ENCODE peak calls at places on chromosomes 12 and 14, in nine cellular contexts. L is DND-41; X is CD4-positive, alpha-beta memory T cell; S is PC-9; I is CD8-positive, alpha-beta T cell; R is aorta; H is fibroblast of lung; Y is A673; V is mammary epithelial cell. P is an unnamed sample. For H3K4me1, the result is how much of the 10 kb centered on the place peaks cover.

GRCh38 chr12:7989827-7990491 is 42.6 kb upstream of the FOXJ2 start:
- DNase-seq in X (peak), I (peak), V (no peak), H (no peak), R (no peak), L (peak), Y (peak), S (peak), P (peak)

GRCh38 chr12:52720487-52720886 is 17.2 kb upstream of the KRT77 start:
- DNase-seq in H (no peak), Y (no peak), V (no peak), S (no peak), L (no peak), I (no peak), R (no peak), X (no peak), P (no peak)

GRCh38 chr14:99522457-99522891 is 41.3 kb downstream of the CCNK start:
- DNase-seq in L (no peak), Y (peak), S (no peak), R (no peak), H (peak), I (no peak), V (no peak), X (no peak), P (no peak)

GRCh38 chr12:51970904-51971646 is 19.6 kb downstream of the ACVR1B start:
- DNase-seq in L (no peak), H (peak), V (peak), S (no peak), I (peak), R (no peak), X (peak), Y (peak), P (peak)

GRCh38 chr14:72883963-72884362 is 9.9 kb downstream of the DPF3 start:
- DNase-seq in Y (no peak), R (no peak), H (no peak), X (no peak), S (no peak), L (no peak), V (no peak), I (no peak), P (no peak)

GRCh38 chr12:124386059-124386458 is 91.2 kb downstream of the RFLNA start:
- DNase-seq in V (no peak), R (no peak), Y (no peak), L (no peak), I (no peak), H (no peak), X (no peak), S (peak), P (no peak)

GRCh38 chr12:94648578-94648977 is 1.8 kb downstream of the TMCC3 start:
- DNase-seq in S (no peak), R (no peak), X (no peak), I (no peak), V (peak), L (no peak), Y (no peak), H (no peak), P (no peak)

GRCh38 chr14:102200690-102201368 is 61.1 kb downstream of the WDR20 start:
- DNase-seq in S (no peak), L (peak), R (no peak), Y (peak), H (no peak), I (no peak), V (no peak), X (peak), P (peak)

GRCh38 chr12:26940820-26941219 is 2.5 kb downstream of the FGFR1OP2 start:
- DNase-seq in H (peak), X (peak), I (peak), Y (no peak), L (peak), S (no peak), V (no peak), R (no peak), P (no peak)

GRCh38 chr14:64891173-64891838 is 11.6 kb upstream of the SPTB start:
- DNase-seq in R (no peak), Y (no peak), X (no peak), V (no peak), L (no peak), H (no peak), S (no peak), I (no peak), P (no peak)

GRCh38 chr12:113678222-113678621 is 206.6 kb upstream of the LHX5 start:
- DNase-seq in H (no peak), V (peak), Y (no peak), R (no peak), I (no peak), L (no peak), S (no peak), X (no peak), P (no peak)

GRCh38 chr14:24329736-24330135 is 5.1 kb downstream of the ADCY4 start:
- DNase-seq in L (no peak), R (peak), H (no peak), Y (no peak), I (peak), S (no peak), X (peak), V (no peak), P (no peak)

GRCh38 chr12:18467636-18468520 is 206.6 kb downstream of the PIK3C2G start:
- DNase-seq in S (no peak), Y (no peak), V (peak), L (no peak), X (no peak), I (no peak), R (no peak), H (no peak), P (no peak)

GRCh38 chr12:15996254-15996653 is 85.1 kb downstream of the DERA start:
- DNase-seq in L (no peak), Y (peak), X (no peak), S (no peak), H (peak), I (no peak), R (no peak), V (no peak), P (no peak)

GRCh38 chr14:94615823-94616570 is 3.8 kb downstream of the SERPINA3 start:
- DNase-seq in I (no peak), R (no peak), X (no peak), L (no peak), V (no peak), Y (no peak), H (no peak), S (no peak), P (no peak)

GRCh38 chr12:76037130-76038105 is 5.8 kb upstream of the PHLDA1 start:
- DNase-seq in V (peak), H (peak), L (peak), S (peak), Y (peak), I (peak), R (no peak), X (peak), P (peak)

GRCh38 chr14:74618078-74618952 is 6.3 kb upstream of the LTBP2 start:
- DNase-seq in V (peak), Y (peak), H (peak), S (peak), R (no peak), L (peak), X (peak), I (peak), P (peak)

GRCh38 chr12:267581-268482 is 5.2 kb upstream of the SLC6A13 start:
- DNase-seq in H (no peak), R (no peak), L (no peak), I (no peak), X (no peak), V (peak), S (no peak), Y (no peak), P (no peak)

GRCh38 chr12:19410211-19410610 is 29.1 kb upstream of the AEBP2 start:
- DNase-seq in H (no peak), R (no peak), L (no peak), Y (peak), V (no peak), S (no peak), I (no peak), X (no peak), P (no peak)

GRCh38 chr12:122963928-122964240 is 2.4 kb downstream of the ABCB9 start:
- DNase-seq in I (no peak), S (no peak), H (peak), X (no peak), Y (no peak), V (no peak), L (no peak), R (no peak), P (no peak)

GRCh38 chr14:22850944-22851790 is 14.8 kb downstream of the MMP14 start:
- DNase-seq in S (no peak), Y (no peak), L (no peak), V (peak), H (peak), R (peak), I (no peak), X (no peak), P (no peak)

GRCh38 chr12:14454098-14454907 is 88.8 kb downstream of the ATF7IP start:
- DNase-seq in H (peak), I (peak), V (peak), X (peak), L (peak), S (peak), R (no peak), Y (peak), P (peak)

GRCh38 chr12:109762071-109762672 is 48.5 kb downstream of the FAM222A start:
- DNase-seq in Y (no peak), I (peak), H (no peak), V (no peak), R (peak), X (no peak), S (no peak), L (no peak), P (no peak)

GRCh38 chr14:55062517-55063351 is 11.3 kb downstream of the MAPK1IP1L start:
- DNase-seq in I (no peak), R (no peak), V (no peak), X (no peak), L (no peak), S (no peak), H (no peak), Y (no peak), P (no peak)

GRCh38 chr14:90467501-90467900 is 70.7 kb downstream of the CALM1 start:
- DNase-seq in R (no peak), Y (no peak), I (no peak), L (no peak), H (no peak), S (no peak), V (no peak), X (no peak), P (no peak)

GRCh38 chr12:18443768-18444437 is 182.6 kb downstream of the PIK3C2G start:
- DNase-seq in L (no peak), Y (no peak), S (no peak), H (no peak), I (no peak), X (no peak), R (no peak), V (no peak), P (no peak)

GRCh38 chr12:54583726-54584125 is 4.7 kb downstream of the PPP1R1A start:
- DNase-seq in Y (no peak), R (no peak), I (no peak), V (no peak), L (no peak), X (no peak), S (no peak), H (no peak), P (no peak)

GRCh38 chr12:105539735-105540134 is 209.2 kb downstream of the C12orf75 start:
- DNase-seq in I (no peak), L (no peak), X (no peak), Y (no peak), H (no peak), V (no peak), R (no peak), S (no peak), P (no peak)

GRCh38 chr12:19223018-19223417 is 93.5 kb downstream of the PLEKHA5 start:
- DNase-seq in X (no peak), Y (peak), R (no peak), L (no peak), H (no peak), S (no peak), V (no peak), I (no peak), P (no peak)

GRCh38 chr14:65434216-65434850 is 21.8 kb downstream of the FUT8 start:
- DNase-seq in Y (no peak), V (no peak), S (no peak), L (peak), I (no peak), H (no peak), X (no peak), R (no peak), P (no peak)

GRCh38 chr12:1845010-1845409 is 24.6 kb downstream of the LRTM2 start:
- DNase-seq in L (no peak), I (no peak), V (no peak), Y (no peak), R (no peak), S (no peak), X (no peak), H (no peak), P (no peak)

GRCh38 chr12:109740694-109741245 is 27.1 kb downstream of the FAM222A start:
- DNase-seq in S (no peak), R (peak), X (no peak), I (no peak), Y (no peak), H (no peak), L (no peak), V (no peak), P (no peak)

GRCh38 chr14:61752626-61753025 is 9.6 kb upstream of the SNAPC1 start:
- DNase-seq in X (no peak), S (peak), I (no peak), H (no peak), L (no peak), Y (no peak), V (no peak), R (no peak), P (no peak)

GRCh38 chr12:75488553-75488952 is 8.0 kb downstream of the GLIPR1 start:
- DNase-seq in R (peak), V (peak), I (no peak), H (peak), L (peak), S (peak), Y (no peak), X (peak), P (no peak)

GRCh38 chr14:50055461-50056228 is 60.7 kb downstream of the VCPKMT start:
- DNase-seq in Y (no peak), H (no peak), V (no peak), X (no peak), L (no peak), S (no peak), R (no peak), I (no peak), P (no peak)

GRCh38 chr14:22721213-22721612 is 45.3 kb upstream of the OXA1L start:
- DNase-seq in H (no peak), S (no peak), X (no peak), L (no peak), V (no peak), R (no peak), I (no peak), Y (no peak), P (no peak)

GRCh38 chr14:103846569-103847438 is 571 bp downstream of the PPP1R13B start:
- DNase-seq in Y (no peak), V (peak), S (peak), L (no peak), R (peak), H (no peak), I (no peak), X (peak), P (peak)

GRCh38 chr14:92287987-92288386 is 35.0 kb upstream of the SLC24A4 start:
- DNase-seq in Y (no peak), L (no peak), H (no peak), I (no peak), R (no peak), S (no peak), X (no peak), V (no peak), P (no peak)

GRCh38 chr14:105034314-105035039 is 13.6 kb upstream of the CDCA4 start:
- DNase-seq in S (no peak), R (no peak), L (no peak), X (no peak), H (no peak), Y (no peak), V (no peak), I (no peak), P (no peak)

GRCh38 chr12:47207829-47208248 is 128.1 kb upstream of the AMIGO2 start:
- DNase-seq in S (no peak), H (no peak), X (peak), Y (no peak), V (no peak), R (no peak), L (peak), I (no peak), P (peak)
- H3K4me1 ChIP-seq in S (under half), H (under half), X (half or more), Y (under half), V (under half), R (under half), L (under half), I (half or more), P (half or more)

GRCh38 chr12:64889434-64890216 is 65.2 kb downstream of the TBC1D30 start:
- DNase-seq in Y (no peak), L (no peak), V (no peak), I (no peak), S (peak), R (no peak), X (no peak), H (no peak), P (no peak)

GRCh38 chr12:64884164-64884542 is 59.7 kb downstream of the TBC1D30 start:
- DNase-seq in S (no peak), H (no peak), R (no peak), X (no peak), L (no peak), Y (no peak), V (no peak), I (no peak), P (no peak)

GRCh38 chr12:64882687-64883086 is 58.2 kb downstream of the TBC1D30 start:
- DNase-seq in I (no peak), H (no peak), L (no peak), X (no peak), R (no peak), V (no peak), Y (no peak), S (no peak), P (no peak)

GRCh38 chr12:64883264-64884163 is 59.1 kb downstream of the TBC1D30 start:
- DNase-seq in I (no peak), R (no peak), L (no peak), X (no peak), V (no peak), Y (peak), S (no peak), H (no peak), P (no peak)

GRCh38 chr12:64884728-64885127 is 60.3 kb downstream of the TBC1D30 start:
- DNase-seq in R (no peak), L (no peak), X (no peak), S (no peak), H (no peak), I (no peak), V (no peak), Y (no peak), P (no peak)
- H3K4me3 ChIP-seq in R (no peak), L (no peak), X (no peak), S (no peak), H (no peak), I (no peak), V (no peak), Y (no peak), P (no peak)

GRCh38 chr14:95664546-95664945 is 21.7 kb upstream of the TCL1B start:
- DNase-seq in S (no peak), R (no peak), L (no peak), H (no peak), I (no peak), Y (no peak), X (no peak), V (no peak), P (no peak)
- H3K4me1 ChIP-seq in S (under half), R (under half), L (under half), H (under half), I (under half), Y (under half), X (under half), V (under half), P (under half)

GRCh38 chr14:63800083-63800482 is 52.7 kb upstream of the SYNE2 start:
- DNase-seq in S (no peak), R (no peak), V (no peak), L (no peak), X (no peak), I (no peak), Y (no peak), H (no peak), P (no peak)
- H3K4me3 ChIP-seq in S (peak), R (peak), V (no peak), L (no peak), X (no peak), I (no peak), Y (peak), H (peak), P (no peak)

DNA sequence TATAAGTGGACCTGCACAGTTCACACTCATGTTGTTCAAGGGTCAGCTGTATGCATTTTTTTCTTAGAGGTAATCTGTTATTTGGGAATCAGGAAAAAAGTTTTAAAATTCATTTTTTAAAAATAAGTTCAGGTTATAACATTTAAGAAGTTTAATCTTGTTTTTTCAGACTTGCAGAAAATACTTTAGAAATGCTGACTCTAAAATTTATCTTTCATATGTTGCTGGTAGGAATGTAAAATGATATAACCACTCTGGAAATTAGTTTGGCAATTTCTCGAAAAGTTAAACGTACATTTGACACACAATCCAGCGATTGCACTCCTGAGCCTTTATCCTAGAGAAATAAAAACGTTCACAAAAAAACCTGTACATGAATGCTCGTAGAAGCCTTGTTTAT is 4.7 kb downstream of the VRK1 start:
- DNase-seq in Y (no peak), I (no peak), R (no peak), V (no peak), L (no peak), X (no peak), S (no peak), H (no peak), P (no peak)
- H3K4me1 ChIP-seq in Y (half or more), I (under half), R (under half), V (under half), L (under half), X (under half), S (under half), H (under half), P (under half)

DNA sequence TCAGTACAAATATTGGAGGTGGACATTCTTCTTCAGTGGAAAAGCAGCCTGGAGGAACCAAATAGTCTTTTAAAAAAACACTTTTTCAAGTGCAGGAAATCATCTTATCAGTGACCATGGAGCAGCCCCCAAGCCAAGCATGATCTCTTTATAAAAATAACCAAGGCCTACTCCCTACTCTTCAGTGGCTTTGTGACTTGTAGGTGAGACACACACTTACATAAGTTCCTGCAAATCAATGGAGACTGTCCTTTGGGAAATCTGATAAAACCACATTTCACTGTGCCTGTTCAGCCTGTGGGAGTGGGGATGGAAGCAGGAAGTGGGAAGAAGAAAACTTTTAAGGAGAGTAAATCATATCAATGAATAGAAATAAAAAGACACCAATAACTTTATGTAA is 56.3 kb downstream of the MBIP start:
- DNase-seq in S (no peak), L (no peak), R (no peak), H (no peak), Y (no peak), I (no peak), X (no peak), V (no peak), P (no peak)
- H3K4me3 ChIP-seq in S (no peak), L (no peak), R (no peak), H (no peak), Y (no peak), I (no peak), X (no peak), V (no peak), P (no peak)

GRCh38 chr12:67884596-67884995 is 104.7 kb upstream of the IFNG-AS1 start:
- DNase-seq in I (no peak), X (no peak), H (no peak), Y (no peak), S (no peak), R (no peak), V (no peak), L (no peak), P (no peak)

GRCh38 chr12:67877697-67878096 is 111.5 kb upstream of the IFNG-AS1 start:
- DNase-seq in S (no peak), V (no peak), Y (no peak), L (no peak), I (no peak), X (no peak), R (no peak), H (no peak), P (no peak)

GRCh38 chr12:67881565-67881964 is 107.7 kb upstream of the IFNG-AS1 start:
- DNase-seq in R (no peak), L (no peak), Y (no peak), X (no peak), I (no peak), V (peak), H (no peak), S (no peak), P (no peak)

GRCh38 chr12:67876305-67876915 is 112.8 kb upstream of the IFNG-AS1 start:
- DNase-seq in I (no peak), S (no peak), V (no peak), H (no peak), X (no peak), Y (no peak), R (no peak), L (no peak), P (no peak)

DNA sequence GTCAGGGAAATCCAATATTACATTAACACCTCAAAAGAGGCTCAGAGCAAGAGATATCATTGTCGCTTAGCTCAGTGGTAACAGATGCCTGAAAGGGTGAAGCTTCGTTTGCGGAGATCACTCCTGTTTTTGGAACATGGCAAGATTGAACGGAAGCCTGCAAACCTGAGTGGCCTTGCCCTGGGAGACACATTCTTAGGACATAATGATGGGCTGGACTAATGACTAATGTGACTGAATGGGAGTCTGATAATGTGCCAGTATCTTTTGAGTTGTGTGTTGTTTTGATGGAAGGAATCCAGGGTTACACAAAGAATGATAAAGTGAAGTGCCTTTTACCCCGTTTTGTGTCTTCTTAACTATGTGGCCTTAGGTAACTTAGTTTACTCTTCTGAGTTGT is 109.3 kb upstream of the IFNG-AS1 start:
- DNase-seq in S (no peak), L (no peak), X (no peak), I (no peak), H (no peak), Y (no peak), R (no peak), V (no peak), P (no peak)
- H3K4me1 ChIP-seq in S (under half), L (under half), X (under half), I (under half), H (under half), Y (under half), R (under half), V (under half), P (under half)

P was measured in naive thymus-derived CD4-positive, alpha-beta T cell.